ENCODE peak calls at places on chromosomes 6 and 20, in six cellular contexts. X is T-helper 1 cell; L is stimulated activated CD8-positive, alpha-beta memory T cell treated with anti-CD3 and anti-CD28 coated beads, Interleukin-12 subunit alpha, Interleukin-12 subunit beta, amount 100 ng/mL, for 1 hour; C is cardiac septum; P is NB4; U is Ammon's horn. I is an unnamed sample.
A peak's percentile ranks its signal among the peaks of the same experiment; 100 is the strongest.

GRCh38 chr6:90068264-90068663 is 174.0 kb downstream of the GJA10 start:
- DNase-seq in L (no peak), C (no peak), U (no peak), X (no peak), P (peak; percentile 89), I (peak; percentile 14)

GRCh38 chr20:19737025-19737424 is 21.0 kb upstream of the RIN2 start:
- DNase-seq in P (peak; percentile 96), U (no peak), X (no peak), L (no peak), C (no peak), I (no peak)

GRCh38 chr20:49928411-49929141 is 7.6 kb upstream of the RNF114 start:
- DNase-seq in C (peak; percentile 88), P (peak; percentile 92), U (peak; percentile 90), L (peak; percentile 75), X (peak; percentile 63), I (peak; percentile 82)

GRCh38 chr6:110067837-110068591 is 89.9 kb downstream of the GPR6 start:
- DNase-seq in P (no peak), X (no peak), C (no peak), L (no peak), U (peak; percentile 19), I (no peak)

GRCh38 chr6:140027239-140027638 is 652.8 kb upstream of the CITED2 start:
- DNase-seq in X (no peak), L (no peak), C (no peak), P (peak; percentile 14), U (no peak), I (no peak)

GRCh38 chr6:74087898-74088297 is 391.9 kb downstream of the CD109 start:
- DNase-seq in X (no peak), C (no peak), L (no peak), U (no peak), P (peak; percentile 18), I (no peak)

GRCh38 chr20:11544029-11544678 is 373.5 kb upstream of the BTBD3 start:
- DNase-seq in L (no peak), C (no peak), P (peak; percentile 69), X (no peak), U (peak; percentile 81), I (peak; percentile 78)

GRCh38 chr20:53981752-53982437 is 88.5 kb downstream of the BCAS1 start:
- DNase-seq in C (no peak), U (no peak), L (no peak), X (no peak), P (no peak), I (no peak)

GRCh38 chr6:4957521-4958231 is 46.2 kb downstream of the RPP40 start:
- DNase-seq in L (no peak), U (no peak), X (no peak), P (peak; percentile 33), C (no peak), I (no peak)

GRCh38 chr20:51529027-51529749 is 13.3 kb downstream of the NFATC2 start:
- DNase-seq in L (no peak), X (no peak), C (no peak), U (no peak), P (no peak), I (no peak)

GRCh38 chr20:24116611-24117010 is 128.0 kb upstream of the GGTLC1 start:
- DNase-seq in X (no peak), L (no peak), P (no peak), C (no peak), U (no peak), I (no peak)

GRCh38 chr6:74645108-74645849 is 560.6 kb downstream of the COL12A1 start:
- DNase-seq in U (no peak), X (no peak), P (no peak), L (no peak), C (no peak), I (no peak)

GRCh38 chr6:55758156-55758942 is 117.0 kb downstream of the BMP5 start:
- DNase-seq in P (no peak), C (no peak), U (no peak), X (no peak), L (no peak), I (peak; percentile 50)

GRCh38 chr6:1614448-1614766 is 4.7 kb downstream of the FOXC1 start:
- DNase-seq in C (no peak), X (no peak), P (no peak), U (no peak), L (no peak), I (no peak)

GRCh38 chr6:141451508-141452353 is 681.0 kb upstream of the GJE1 start:
- DNase-seq in L (no peak), C (no peak), X (no peak), U (no peak), P (no peak), I (no peak)

GRCh38 chr6:4948781-4949450 is 54.9 kb downstream of the RPP40 start:
- DNase-seq in P (no peak), U (no peak), X (no peak), L (no peak), C (no peak), I (no peak)

GRCh38 chr6:109441069-109441816 is 719 bp downstream of the SMPD2 start:
- DNase-seq in X (peak; percentile 40), C (no peak), L (no peak), U (peak; percentile 50), P (peak; percentile 76), I (peak; percentile 58)

GRCh38 chr20:34083781-34084180 is 28.3 kb downstream of the EIF2S2 start:
- DNase-seq in U (no peak), C (no peak), L (no peak), P (no peak), X (no peak), I (no peak)

GRCh38 chr20:53208110-53208908 is 236.2 kb downstream of the TSHZ2 start:
- DNase-seq in C (no peak), X (no peak), U (no peak), L (no peak), P (peak; percentile 49), I (no peak)

GRCh38 chr6:158285321-158285960 is 26.8 kb upstream of the TULP4 start:
- DNase-seq in C (no peak), P (no peak), U (peak; percentile 68), L (no peak), X (no peak), I (no peak)

GRCh38 chr6:162899148-162899547 is 171.4 kb downstream of the PACRG start:
- DNase-seq in C (no peak), P (no peak), L (no peak), U (no peak), X (no peak), I (no peak)